ENCODE peak calls at places on chromosome 7, in eight cellular contexts. One of them, this sample, is unnamed.

GRCh38 chr7:44278451-44279161 is 46.8 kb downstream of the CAMK2B start:
- DNase-seq in thoracic aorta: no peak
- DNase-seq in activated CD4-positive, alpha-beta T cell treated with anti-CD3 and anti-CD28 coated beads for 48 hours: peak
- DNase-seq in nephron progenitor cell: peak
- DNase-seq in astrocyte: peak
- DNase-seq in stimulated activated CD4-positive, alpha-beta T cell treated with anti-CD3 and anti-CD28 coated beads, Interleukin-12 subunit alpha, Interleukin-12 subunit beta, amount 100 ng/mL, for 4 hours: no peak
- DNase-seq in fibroblast of pulmonary artery: no peak
- DNase-seq in NCI-H2081: no peak
- DNase-seq in this sample: no peak

GRCh38 chr7:74092964-74093339 is 9.3 kb downstream of the LIMK1 start:
- DNase-seq in thoracic aorta: no peak
- DNase-seq in activated CD4-positive, alpha-beta T cell treated with anti-CD3 and anti-CD28 coated beads for 48 hours: no peak
- DNase-seq in nephron progenitor cell: no peak
- DNase-seq in astrocyte: no peak
- DNase-seq in stimulated activated CD4-positive, alpha-beta T cell treated with anti-CD3 and anti-CD28 coated beads, Interleukin-12 subunit alpha, Interleukin-12 subunit beta, amount 100 ng/mL, for 4 hours: no peak
- DNase-seq in fibroblast of pulmonary artery: no peak
- DNase-seq in NCI-H2081: peak
- DNase-seq in this sample: peak

GRCh38 chr7:95302976-95303375 is 21.4 kb downstream of the PON1 start:
- DNase-seq in thoracic aorta: no peak
- DNase-seq in activated CD4-positive, alpha-beta T cell treated with anti-CD3 and anti-CD28 coated beads for 48 hours: no peak
- DNase-seq in nephron progenitor cell: no peak
- DNase-seq in astrocyte: no peak
- DNase-seq in stimulated activated CD4-positive, alpha-beta T cell treated with anti-CD3 and anti-CD28 coated beads, Interleukin-12 subunit alpha, Interleukin-12 subunit beta, amount 100 ng/mL, for 4 hours: no peak
- DNase-seq in fibroblast of pulmonary artery: no peak
- DNase-seq in NCI-H2081: no peak
- DNase-seq in this sample: no peak

GRCh38 chr7:113320419-113320818 is 202.1 kb upstream of the SMIM30 start:
- DNase-seq in thoracic aorta: no peak
- DNase-seq in activated CD4-positive, alpha-beta T cell treated with anti-CD3 and anti-CD28 coated beads for 48 hours: no peak
- DNase-seq in nephron progenitor cell: no peak
- DNase-seq in astrocyte: no peak
- DNase-seq in stimulated activated CD4-positive, alpha-beta T cell treated with anti-CD3 and anti-CD28 coated beads, Interleukin-12 subunit alpha, Interleukin-12 subunit beta, amount 100 ng/mL, for 4 hours: no peak
- DNase-seq in fibroblast of pulmonary artery: no peak
- DNase-seq in NCI-H2081: peak
- DNase-seq in this sample: no peak

GRCh38 chr7:155187061-155187785 is 110.5 kb upstream of the INSIG1 start:
- DNase-seq in thoracic aorta: no peak
- DNase-seq in activated CD4-positive, alpha-beta T cell treated with anti-CD3 and anti-CD28 coated beads for 48 hours: no peak
- DNase-seq in nephron progenitor cell: no peak
- DNase-seq in astrocyte: no peak
- DNase-seq in stimulated activated CD4-positive, alpha-beta T cell treated with anti-CD3 and anti-CD28 coated beads, Interleukin-12 subunit alpha, Interleukin-12 subunit beta, amount 100 ng/mL, for 4 hours: no peak
- DNase-seq in fibroblast of pulmonary artery: no peak
- DNase-seq in NCI-H2081: no peak
- DNase-seq in this sample: no peak

GRCh38 chr7:111560773-111561658 is 1.3 kb downstream of the IMMP2L start:
- DNase-seq in thoracic aorta: no peak
- DNase-seq in activated CD4-positive, alpha-beta T cell treated with anti-CD3 and anti-CD28 coated beads for 48 hours: peak
- DNase-seq in nephron progenitor cell: no peak
- DNase-seq in astrocyte: peak
- DNase-seq in stimulated activated CD4-positive, alpha-beta T cell treated with anti-CD3 and anti-CD28 coated beads, Interleukin-12 subunit alpha, Interleukin-12 subunit beta, amount 100 ng/mL, for 4 hours: no peak
- DNase-seq in fibroblast of pulmonary artery: peak
- DNase-seq in NCI-H2081: no peak
- DNase-seq in this sample: peak

GRCh38 chr7:105246195-105247078 is 142.3 kb downstream of the SRPK2 start:
- DNase-seq in thoracic aorta: no peak
- DNase-seq in activated CD4-positive, alpha-beta T cell treated with anti-CD3 and anti-CD28 coated beads for 48 hours: no peak
- DNase-seq in nephron progenitor cell: no peak
- DNase-seq in astrocyte: no peak
- DNase-seq in stimulated activated CD4-positive, alpha-beta T cell treated with anti-CD3 and anti-CD28 coated beads, Interleukin-12 subunit alpha, Interleukin-12 subunit beta, amount 100 ng/mL, for 4 hours: no peak
- DNase-seq in fibroblast of pulmonary artery: no peak
- DNase-seq in NCI-H2081: peak
- DNase-seq in this sample: peak

GRCh38 chr7:154832557-154833138 is 170.3 kb downstream of the PAXIP1 start:
- DNase-seq in thoracic aorta: no peak
- DNase-seq in activated CD4-positive, alpha-beta T cell treated with anti-CD3 and anti-CD28 coated beads for 48 hours: no peak
- DNase-seq in nephron progenitor cell: peak
- DNase-seq in astrocyte: no peak
- DNase-seq in stimulated activated CD4-positive, alpha-beta T cell treated with anti-CD3 and anti-CD28 coated beads, Interleukin-12 subunit alpha, Interleukin-12 subunit beta, amount 100 ng/mL, for 4 hours: no peak
- DNase-seq in fibroblast of pulmonary artery: no peak
- DNase-seq in NCI-H2081: peak
- DNase-seq in this sample: no peak

GRCh38 chr7:82166666-82167065 is 276.9 kb downstream of the CACNA2D1 start:
- DNase-seq in thoracic aorta: no peak
- DNase-seq in activated CD4-positive, alpha-beta T cell treated with anti-CD3 and anti-CD28 coated beads for 48 hours: no peak
- DNase-seq in nephron progenitor cell: no peak
- DNase-seq in astrocyte: no peak
- DNase-seq in stimulated activated CD4-positive, alpha-beta T cell treated with anti-CD3 and anti-CD28 coated beads, Interleukin-12 subunit alpha, Interleukin-12 subunit beta, amount 100 ng/mL, for 4 hours: no peak
- DNase-seq in fibroblast of pulmonary artery: peak
- DNase-seq in NCI-H2081: peak
- DNase-seq in this sample: no peak

GRCh38 chr7:96479015-96479645 is 157.2 kb upstream of the SLC25A13 start:
- DNase-seq in thoracic aorta: no peak
- DNase-seq in activated CD4-positive, alpha-beta T cell treated with anti-CD3 and anti-CD28 coated beads for 48 hours: no peak
- DNase-seq in nephron progenitor cell: no peak
- DNase-seq in astrocyte: no peak
- DNase-seq in stimulated activated CD4-positive, alpha-beta T cell treated with anti-CD3 and anti-CD28 coated beads, Interleukin-12 subunit alpha, Interleukin-12 subunit beta, amount 100 ng/mL, for 4 hours: no peak
- DNase-seq in fibroblast of pulmonary artery: no peak
- DNase-seq in NCI-H2081: no peak
- DNase-seq in this sample: no peak

GRCh38 chr7:600149-600814 is 80.6 kb upstream of the PDGFA start:
- DNase-seq in thoracic aorta: no peak
- DNase-seq in activated CD4-positive, alpha-beta T cell treated with anti-CD3 and anti-CD28 coated beads for 48 hours: no peak
- DNase-seq in nephron progenitor cell: no peak
- DNase-seq in astrocyte: no peak
- DNase-seq in stimulated activated CD4-positive, alpha-beta T cell treated with anti-CD3 and anti-CD28 coated beads, Interleukin-12 subunit alpha, Interleukin-12 subunit beta, amount 100 ng/mL, for 4 hours: no peak
- DNase-seq in fibroblast of pulmonary artery: no peak
- DNase-seq in NCI-H2081: no peak
- DNase-seq in this sample: no peak

GRCh38 chr7:107435749-107436148 is 34.1 kb upstream of the GPR22 start:
- DNase-seq in thoracic aorta: no peak
- DNase-seq in activated CD4-positive, alpha-beta T cell treated with anti-CD3 and anti-CD28 coated beads for 48 hours: no peak
- DNase-seq in nephron progenitor cell: no peak
- DNase-seq in astrocyte: no peak
- DNase-seq in stimulated activated CD4-positive, alpha-beta T cell treated with anti-CD3 and anti-CD28 coated beads, Interleukin-12 subunit alpha, Interleukin-12 subunit beta, amount 100 ng/mL, for 4 hours: no peak
- DNase-seq in fibroblast of pulmonary artery: no peak
- DNase-seq in NCI-H2081: no peak
- DNase-seq in this sample: no peak

GRCh38 chr7:143882020-143882610 is 19.9 kb downstream of the TCAF1 start:
- DNase-seq in thoracic aorta: no peak
- DNase-seq in activated CD4-positive, alpha-beta T cell treated with anti-CD3 and anti-CD28 coated beads for 48 hours: no peak
- DNase-seq in nephron progenitor cell: peak
- DNase-seq in astrocyte: peak
- DNase-seq in stimulated activated CD4-positive, alpha-beta T cell treated with anti-CD3 and anti-CD28 coated beads, Interleukin-12 subunit alpha, Interleukin-12 subunit beta, amount 100 ng/mL, for 4 hours: no peak
- DNase-seq in fibroblast of pulmonary artery: peak
- DNase-seq in NCI-H2081: peak
- DNase-seq in this sample: peak

This sample was measured in thyroid gland.